ENCODE peak calls at places on chromosome 7, in four cellular contexts. R is AG09309, F is coronary artery, A is GM04503. V is an unnamed sample.

GRCh38 chr7:132518102-132518838 is 58.0 kb downstream of the PLXNA4 start:
- DNase-seq in F (no peak), R (no peak), A (no peak), V (no peak)

GRCh38 chr7:66631471-66631870 is 2.8 kb downstream of the KCTD7 start:
- DNase-seq in A (no peak), R (no peak), F (no peak), V (no peak)

GRCh38 chr7:16747095-16747494 is 6.5 kb upstream of the TSPAN13 start:
- DNase-seq in F (no peak), A (no peak), R (no peak), V (no peak)

GRCh38 chr7:46695045-46695708 is 774.1 kb upstream of the IGFBP3 start:
- DNase-seq in A (no peak), F (no peak), R (no peak), V (no peak)

GRCh38 chr7:155785536-155785935 is 26.7 kb downstream of the SHH start:
- DNase-seq in F (no peak), A (no peak), R (no peak), V (no peak)

GRCh38 chr7:135282621-135283295 is 49.1 kb downstream of the STRA8 start:
- DNase-seq in A (no peak), F (no peak), R (no peak), V (peak)

GRCh38 chr7:130593033-130593432 is 75.5 kb downstream of the COPG2 start:
- DNase-seq in R (no peak), A (no peak), F (no peak), V (no peak)

GRCh38 chr7:43758861-43759683 is 592 bp downstream of the BLVRA start:
- DNase-seq in R (no peak), F (no peak), A (no peak), V (peak)

GRCh38 chr7:101179117-101179779 is 845 bp downstream of the NAT16 start:
- DNase-seq in R (no peak), A (no peak), F (no peak), V (no peak)

GRCh38 chr7:149196151-149196704 is 882 bp downstream of the ZNF282 start:
- DNase-seq in R (no peak), A (no peak), F (no peak), V (no peak)

GRCh38 chr7:123024989-123025758 is 29.7 kb upstream of the TAS2R16 start:
- DNase-seq in R (no peak), F (no peak), A (no peak), V (no peak)

GRCh38 chr7:44595934-44596635 is 10.3 kb upstream of the OGDH start:
- DNase-seq in R (no peak), F (no peak), A (no peak), V (no peak)

GRCh38 chr7:136386876-136387275 is 409.7 kb upstream of the MTPN start:
- DNase-seq in F (no peak), R (no peak), A (no peak), V (no peak)

GRCh38 chr7:75688200-75689136 is 50.3 kb downstream of the HIP1 start:
- DNase-seq in A (no peak), F (no peak), R (no peak), V (no peak)

GRCh38 chr7:4694653-4695335 is 12.7 kb downstream of the FOXK1 start:
- DNase-seq in F (peak), R (peak), A (peak), V (no peak)

GRCh38 chr7:73721237-73721848 is 1.9 kb upstream of the STX1A start:
- DNase-seq in A (no peak), F (no peak), R (no peak), V (no peak)

GRCh38 chr7:108170251-108170650 is 40.1 kb upstream of the LAMB4 start:
- DNase-seq in A (no peak), F (no peak), R (no peak), V (no peak)

GRCh38 chr7:69429817-69430501 is 168.3 kb upstream of the AUTS2 start:
- DNase-seq in R (no peak), F (no peak), A (no peak), V (no peak)

GRCh38 chr7:128879939-128880746 is 17.5 kb downstream of the ATP6V1F start:
- DNase-seq in R (no peak), F (no peak), A (no peak), V (no peak)

GRCh38 chr7:22587322-22587721 is 87.3 kb upstream of the STEAP1B start:
- DNase-seq in F (no peak), R (no peak), A (no peak), V (no peak)

GRCh38 chr7:98281757-98282652 is 519 bp downstream of the BRI3 start:
- DNase-seq in R (no peak), A (no peak), F (no peak), V (peak)

GRCh38 chr7:135645296-135645904 is 16.9 kb upstream of the STMP1 start:
- DNase-seq in A (no peak), R (no peak), F (no peak), V (no peak)

GRCh38 chr7:27122075-27122910 is 8.3 kb downstream of the HOXA4 start:
- DNase-seq in F (peak), R (no peak), A (no peak), V (no peak)

GRCh38 chr7:4883352-4884144 is at the start of gene RADIL:
- DNase-seq in A (peak), F (peak), R (peak), V (peak)

GRCh38 chr7:149074116-149074885 is 16.2 kb downstream of the ZNF786 start:
- DNase-seq in F (no peak), A (no peak), R (no peak), V (no peak)

GRCh38 chr7:81470084-81470723 is 299.6 kb downstream of the HGF start:
- DNase-seq in R (peak), A (peak), F (no peak), V (no peak)

GRCh38 chr7:8627322-8627721 is 193.9 kb downstream of the NXPH1 start:
- DNase-seq in F (no peak), A (no peak), R (no peak), V (no peak)